ENCODE peak calls at places on chromosomes 6 and 20, in four cellular contexts. S is iPS DF 6.9, M is colonic mucosa, H is fibroblast of villous mesenchyme. Z is an unnamed sample.
A peak's percentile ranks its signal among the peaks of the same experiment; 100 is the strongest.

GRCh38 chr20:10278416-10278815 is 59.8 kb downstream of the SNAP25 start:
- DNase-seq in S (no peak), M (no peak), H (no peak), Z (no peak)

GRCh38 chr20:40241944-40242343 is 447.1 kb downstream of the MAFB start:
- DNase-seq in H (no peak), M (no peak), S (no peak), Z (peak; percentile 13)

GRCh38 chr6:43977404-43978111 is 149.7 kb downstream of the MRPL14 start:
- DNase-seq in M (no peak), H (no peak), S (no peak), Z (peak; percentile 68)

GRCh38 chr6:161922631-161923119 is 648.8 kb upstream of the AGPAT4 start:
- DNase-seq in S (peak; percentile 22), H (peak; percentile 72), M (peak; percentile 68), Z (peak; percentile 78)

GRCh38 chr6:1423578-1423977 is 34.2 kb downstream of the FOXF2 start:
- DNase-seq in H (peak; percentile 5), M (no peak), S (no peak), Z (no peak)

GRCh38 chr6:27809939-27810767 is 102.0 kb downstream of the OR2B2 start:
- DNase-seq in H (peak; percentile 98), M (peak; percentile 92), S (no peak), Z (peak; percentile 98)

GRCh38 chr6:5994999-5995698 is 11.6 kb downstream of the NRN1 start:
- DNase-seq in H (no peak), S (no peak), M (no peak), Z (no peak)

GRCh38 chr20:16864958-16865357 is 116.8 kb downstream of the OTOR start:
- DNase-seq in S (no peak), M (no peak), H (no peak), Z (no peak)

GRCh38 chr20:47492284-47492683 is 9.4 kb upstream of the NCOA3 start:
- DNase-seq in M (no peak), S (no peak), H (no peak), Z (no peak)

GRCh38 chr20:47496118-47496517 is 5.6 kb upstream of the NCOA3 start:
- DNase-seq in M (no peak), S (no peak), H (no peak), Z (no peak)

GRCh38 chr20:47493954-47494293 is 7.8 kb upstream of the NCOA3 start:
- DNase-seq in S (no peak), H (no peak), M (peak; percentile 61), Z (no peak)

GRCh38 chr20:47490795-47491194 is 10.9 kb upstream of the NCOA3 start:
- DNase-seq in S (no peak), H (no peak), M (no peak), Z (peak; percentile 69)

DNA sequence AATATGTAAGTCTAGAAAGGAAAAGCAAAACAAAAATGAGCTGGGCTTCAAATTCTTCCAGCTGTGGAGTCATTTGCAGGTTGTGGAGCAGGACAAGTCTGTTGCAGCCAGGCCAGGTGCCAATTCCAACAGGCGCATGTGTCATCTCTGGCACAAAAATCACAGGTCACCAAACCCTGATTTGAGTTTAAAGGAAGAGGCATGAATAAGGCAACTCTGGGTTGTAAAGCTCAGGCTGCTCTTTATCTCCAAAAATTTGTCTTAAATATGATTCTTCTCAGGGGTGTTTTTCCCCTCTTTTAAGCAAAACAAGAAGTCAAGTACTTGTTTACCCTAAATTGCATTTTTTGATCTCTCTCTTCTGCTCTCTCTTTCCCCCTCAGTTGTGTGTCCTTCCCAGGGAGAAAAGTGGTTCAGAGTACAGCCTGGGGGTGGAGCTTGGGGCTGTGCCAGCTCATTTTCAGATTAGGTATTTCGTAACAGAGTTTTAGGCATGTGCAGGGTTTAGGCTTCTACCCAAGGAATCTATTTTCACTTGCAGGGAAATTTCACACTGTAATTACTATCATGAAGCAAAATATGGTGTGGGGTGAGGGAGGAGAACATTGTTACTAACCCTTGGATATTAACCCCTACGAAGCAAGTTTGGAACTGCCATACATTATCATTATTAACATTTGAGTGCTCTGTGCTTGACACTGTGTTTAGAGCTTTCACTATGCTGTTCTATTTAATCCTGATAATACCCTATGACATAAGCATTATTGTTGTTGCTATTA is 8.3 kb upstream of the NCOA3 start:
- DNase-seq in M (peak; percentile 94), S (no peak), H (peak; percentile 90), Z (peak; percentile 83)
- H3K4me3 ChIP-seq in M (no peak overlapping the region), S (no peak overlapping the region), H (no peak overlapping the region), Z (no peak overlapping the region)

DNA sequence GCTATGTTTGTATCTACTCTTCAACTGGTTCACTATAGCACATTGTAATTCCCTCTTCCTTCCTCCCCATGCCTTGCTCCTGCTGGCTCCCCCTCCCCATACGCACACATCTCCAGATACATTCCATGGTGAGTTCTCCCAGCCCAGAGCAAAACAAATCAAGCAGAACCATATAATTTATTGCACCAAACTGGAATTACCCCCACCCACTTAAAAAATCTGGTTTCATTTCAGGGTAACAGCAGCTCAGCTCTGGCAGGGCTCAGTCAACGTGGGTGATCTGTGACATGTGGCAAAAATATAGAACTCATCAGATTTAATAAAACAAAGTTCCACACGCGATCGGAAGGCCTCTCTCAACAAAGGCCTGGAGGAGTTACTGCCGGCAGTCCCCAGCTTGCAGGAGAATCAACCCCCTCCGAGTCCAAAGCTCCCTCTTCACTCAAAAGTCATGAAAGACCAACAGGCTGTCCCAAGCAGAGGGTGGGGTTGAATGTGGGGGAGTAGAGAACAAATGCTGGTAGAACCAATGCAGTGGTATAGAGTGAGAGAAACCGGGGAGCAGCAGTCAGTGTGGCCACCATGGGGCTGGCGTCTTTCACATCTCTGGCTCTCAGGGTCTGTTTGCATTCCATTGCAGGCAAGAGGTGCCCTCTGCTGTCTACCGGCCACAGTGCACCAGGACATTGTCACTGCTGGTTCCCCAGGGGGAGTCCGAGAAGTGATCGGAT is 323.3 kb upstream of the NT5E start:
- DNase-seq in H (peak; percentile 20), S (peak; percentile 61), M (peak; percentile 33), Z (peak; percentile 55)
- H3K4me3 ChIP-seq in H (no peak overlapping the region), S (peak overlapping the region; percentile 23), M (no peak overlapping the region), Z (no peak overlapping the region)

GRCh38 chr6:3844097-3844463 is 5.1 kb upstream of the FAM50B start:
- DNase-seq in S (no peak), M (no peak), H (peak; percentile 56), Z (no peak)
- H3K4me3 ChIP-seq in S (no peak overlapping the region), M (no peak overlapping the region), H (no peak overlapping the region), Z (no peak overlapping the region)

DNA sequence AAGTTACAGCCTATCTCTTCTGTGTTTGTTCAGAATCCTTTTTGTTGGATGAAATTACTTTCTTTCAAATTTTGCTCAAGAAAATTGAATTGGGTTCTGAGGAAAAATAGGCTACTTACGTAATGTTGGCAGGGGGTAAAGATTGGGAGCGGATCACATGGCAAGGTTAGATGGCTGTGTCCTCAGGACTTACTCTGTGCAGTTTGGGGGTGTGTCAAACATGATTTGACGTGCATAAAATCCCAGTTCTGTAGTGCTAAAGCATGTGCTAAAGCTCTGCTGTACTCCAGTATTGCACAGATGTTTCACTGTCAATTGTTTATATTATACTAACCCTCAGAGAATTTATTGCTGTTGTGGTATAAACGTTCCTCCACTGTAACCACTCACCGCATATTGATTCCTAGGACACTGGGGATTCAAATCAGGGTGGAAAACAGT is 2.6 kb downstream of the NT5E start:
- DNase-seq in M (no peak), S (no peak), H (peak; percentile 97), Z (no peak)
- H3K4me3 ChIP-seq in M (no peak overlapping the region), S (no peak overlapping the region), H (peak overlapping the region; percentile 69), Z (no peak overlapping the region)

DNA sequence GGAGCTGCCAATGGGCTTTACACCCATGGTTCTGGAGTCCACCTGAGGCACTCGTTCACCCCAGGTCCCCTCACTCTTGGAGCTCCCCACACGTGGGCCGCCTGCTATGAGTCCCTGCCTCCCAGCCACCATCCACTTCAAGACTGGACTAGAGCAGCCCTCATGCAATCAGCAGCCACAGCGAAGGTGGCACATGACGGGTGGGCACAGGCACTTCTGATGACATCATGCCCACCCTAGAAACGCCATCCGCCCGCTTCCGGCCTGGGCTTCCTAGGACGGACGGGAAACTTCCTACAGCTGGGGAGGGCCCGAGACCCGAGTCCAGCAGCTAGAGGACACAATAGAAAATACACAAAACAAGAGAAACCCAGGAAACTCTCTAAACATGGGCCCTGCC is 85.5 kb downstream of the PDE10A start:
- DNase-seq in M (no peak), S (no peak), H (no peak), Z (no peak)
- H3K4me3 ChIP-seq in M (no peak overlapping the region), S (no peak overlapping the region), H (no peak overlapping the region), Z (no peak overlapping the region)

GRCh38 chr20:2558581-2559301 is 22.4 kb downstream of the TMC2 start:
- DNase-seq in M (no peak), H (no peak), S (no peak), Z (no peak)
- H3K4me3 ChIP-seq in M (peak overlapping the region; percentile 13), H (no peak overlapping the region), S (peak overlapping the region; percentile 42), Z (no peak overlapping the region)

GRCh38 chr6:39425346-39426056 is 103.0 kb upstream of the KCNK16 start:
- DNase-seq in H (no peak), S (no peak), M (no peak), Z (no peak)
- H3K4me3 ChIP-seq in H (no peak overlapping the region), S (no peak overlapping the region), M (no peak overlapping the region), Z (no peak overlapping the region)

DNA sequence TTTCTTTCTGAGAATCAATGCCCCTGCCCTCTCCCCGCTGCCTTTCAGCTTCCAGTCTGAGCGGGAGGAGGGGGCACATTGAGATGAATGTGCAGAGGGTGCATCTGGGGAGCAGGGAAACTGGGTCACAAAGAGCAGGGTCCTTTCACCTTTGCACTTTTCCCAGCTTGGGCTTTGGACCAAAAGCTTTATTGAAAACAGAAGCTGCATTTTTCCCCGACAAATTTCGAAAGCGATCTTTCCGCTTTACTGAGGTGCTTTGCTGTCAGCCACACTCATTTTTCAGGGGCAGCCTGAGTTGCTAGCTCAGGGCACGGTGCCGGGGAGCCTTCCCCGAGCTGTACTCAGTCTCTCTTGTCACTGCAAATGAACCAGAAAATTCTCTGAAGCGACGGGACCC is 283.8 kb upstream of the SOX4 start:
- DNase-seq in S (no peak), H (no peak), M (no peak), Z (no peak)
- H3K4me3 ChIP-seq in S (no peak overlapping the region), H (peak overlapping the region; percentile 10), M (no peak overlapping the region), Z (no peak overlapping the region)

DNA sequence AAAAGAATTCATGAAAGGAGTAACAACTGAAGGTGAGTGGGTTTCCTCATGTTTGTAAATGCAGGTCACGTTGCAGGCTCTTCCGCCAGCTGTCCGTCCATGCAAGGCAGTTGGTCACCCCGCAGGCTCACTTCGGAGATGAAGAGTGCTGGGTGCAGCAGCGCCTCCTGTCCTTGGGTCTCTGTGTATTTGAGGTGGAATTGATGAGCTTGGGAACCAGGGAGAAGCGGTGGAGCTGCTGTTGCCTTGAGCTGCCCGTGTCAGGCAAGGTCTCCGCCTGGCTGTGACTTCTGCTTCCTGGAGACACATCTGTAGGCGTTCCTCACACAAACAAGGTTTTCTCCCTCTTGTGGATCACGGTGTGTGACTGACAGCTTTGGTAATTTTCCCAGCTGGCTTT is 2.6 kb upstream of the SLC17A9 start:
- DNase-seq in S (no peak), H (no peak), M (no peak), Z (no peak)
- H3K4me3 ChIP-seq in S (no peak overlapping the region), H (no peak overlapping the region), M (no peak overlapping the region), Z (no peak overlapping the region)